ENCODE peak calls at places on chromosome 16, in eight cellular contexts. One of them, this sample, is unnamed.

GRCh38 chr16:12245088-12245922 is 268.8 kb downstream of the SNX29 start:
- DNase-seq in endothelial cell of umbilical vein: no peak
- DNase-seq in GM23338: no peak
- DNase-seq in GM23248: no peak
- DNase-seq in H1: no peak
- DNase-seq in neural progenitor cell: no peak
- DNase-seq in hepatocyte: no peak
- DNase-seq in keratinocyte: no peak
- DNase-seq in this sample: no peak

GRCh38 chr16:27269300-27270150 is 953 bp upstream of the NSMCE1 start:
- DNase-seq in keratinocyte: no peak
- DNase-seq in neural progenitor cell: no peak
- DNase-seq in GM23248: no peak
- DNase-seq in GM23338: no peak
- DNase-seq in H1: no peak
- DNase-seq in hepatocyte: no peak
- DNase-seq in endothelial cell of umbilical vein: no peak
- DNase-seq in this sample: no peak

GRCh38 chr16:22328081-22328725 is 31.0 kb downstream of the POLR3E start:
- DNase-seq in H1: no peak
- DNase-seq in neural progenitor cell: no peak
- DNase-seq in GM23248: no peak
- DNase-seq in GM23338: no peak
- DNase-seq in endothelial cell of umbilical vein: no peak
- DNase-seq in hepatocyte: no peak
- DNase-seq in keratinocyte: no peak
- DNase-seq in this sample: no peak

GRCh38 chr16:885391-885790 is 84.9 kb upstream of the GNG13 start:
- DNase-seq in H1: no peak
- DNase-seq in neural progenitor cell: no peak
- DNase-seq in GM23338: no peak
- DNase-seq in hepatocyte: no peak
- DNase-seq in endothelial cell of umbilical vein: no peak
- DNase-seq in GM23248: no peak
- DNase-seq in keratinocyte: no peak
- DNase-seq in this sample: no peak

GRCh38 chr16:68404736-68405345 is 43.5 kb downstream of the SMPD3 start:
- DNase-seq in neural progenitor cell: no peak
- DNase-seq in endothelial cell of umbilical vein: no peak
- DNase-seq in keratinocyte: no peak
- DNase-seq in H1: no peak
- DNase-seq in GM23248: no peak
- DNase-seq in hepatocyte: no peak
- DNase-seq in GM23338: no peak
- DNase-seq in this sample: no peak

GRCh38 chr16:52825882-52826281 is 226.8 kb downstream of the CHD9NB start:
- DNase-seq in hepatocyte: peak; percentile 21
- DNase-seq in H1: no peak
- DNase-seq in keratinocyte: no peak
- DNase-seq in GM23248: no peak
- DNase-seq in endothelial cell of umbilical vein: no peak
- DNase-seq in neural progenitor cell: no peak
- DNase-seq in GM23338: no peak
- DNase-seq in this sample: no peak

GRCh38 chr16:58494981-58495860 is 4.7 kb upstream of the NDRG4 start:
- DNase-seq in keratinocyte: no peak
- DNase-seq in endothelial cell of umbilical vein: peak; percentile 88
- DNase-seq in GM23338: peak; percentile 99
- DNase-seq in H1: no peak
- DNase-seq in neural progenitor cell: peak; percentile 97
- DNase-seq in hepatocyte: peak; percentile 92
- DNase-seq in GM23248: peak; percentile 88
- DNase-seq in this sample: peak; percentile 98

GRCh38 chr16:12559714-12560113 is 244.0 kb downstream of the CPPED1 start:
- DNase-seq in neural progenitor cell: no peak
- DNase-seq in endothelial cell of umbilical vein: no peak
- DNase-seq in hepatocyte: no peak
- DNase-seq in GM23248: peak; percentile 54
- DNase-seq in H1: no peak
- DNase-seq in GM23338: no peak
- DNase-seq in keratinocyte: no peak
- DNase-seq in this sample: no peak

GRCh38 chr16:67013238-67013822 is 15.6 kb upstream of the CBFB start:
- DNase-seq in GM23248: no peak
- DNase-seq in GM23338: peak; percentile 32
- DNase-seq in endothelial cell of umbilical vein: no peak
- DNase-seq in hepatocyte: no peak
- DNase-seq in H1: no peak
- DNase-seq in neural progenitor cell: no peak
- DNase-seq in keratinocyte: no peak
- DNase-seq in this sample: no peak

GRCh38 chr16:72291121-72291520 is 119.2 kb upstream of the PMFBP1 start:
- DNase-seq in neural progenitor cell: no peak
- DNase-seq in H1: no peak
- DNase-seq in GM23248: peak; percentile 54
- DNase-seq in hepatocyte: no peak
- DNase-seq in endothelial cell of umbilical vein: no peak
- DNase-seq in keratinocyte: peak; percentile 13
- DNase-seq in GM23338: peak; percentile 5
- DNase-seq in this sample: peak; percentile 69

GRCh38 chr16:2298621-2299020 is 30.7 kb upstream of the RNPS1 start:
- DNase-seq in endothelial cell of umbilical vein: no peak
- DNase-seq in GM23248: no peak
- DNase-seq in H1: no peak
- DNase-seq in keratinocyte: no peak
- DNase-seq in GM23338: no peak
- DNase-seq in neural progenitor cell: no peak
- DNase-seq in hepatocyte: no peak
- DNase-seq in this sample: no peak

GRCh38 chr16:2296662-2297505 is 29.0 kb upstream of the RNPS1 start:
- DNase-seq in endothelial cell of umbilical vein: peak; percentile 31
- DNase-seq in GM23248: peak; percentile 44
- DNase-seq in neural progenitor cell: peak; percentile 34
- DNase-seq in H1: peak; percentile 38
- DNase-seq in hepatocyte: no peak
- DNase-seq in keratinocyte: no peak
- DNase-seq in GM23338: peak; percentile 74
- DNase-seq in this sample: no peak

GRCh38 chr16:2299121-2299914 is 31.4 kb upstream of the RNPS1 start:
- DNase-seq in GM23248: no peak
- DNase-seq in H1: no peak
- DNase-seq in keratinocyte: no peak
- DNase-seq in GM23338: no peak
- DNase-seq in neural progenitor cell: no peak
- DNase-seq in hepatocyte: no peak
- DNase-seq in endothelial cell of umbilical vein: no peak
- DNase-seq in this sample: no peak

GRCh38 chr16:2297506-2297860 is 29.6 kb upstream of the RNPS1 start:
- DNase-seq in H1: no peak
- DNase-seq in GM23338: no peak
- DNase-seq in neural progenitor cell: no peak
- DNase-seq in hepatocyte: no peak
- DNase-seq in GM23248: no peak
- DNase-seq in keratinocyte: no peak
- DNase-seq in endothelial cell of umbilical vein: no peak
- DNase-seq in this sample: no peak

DNA sequence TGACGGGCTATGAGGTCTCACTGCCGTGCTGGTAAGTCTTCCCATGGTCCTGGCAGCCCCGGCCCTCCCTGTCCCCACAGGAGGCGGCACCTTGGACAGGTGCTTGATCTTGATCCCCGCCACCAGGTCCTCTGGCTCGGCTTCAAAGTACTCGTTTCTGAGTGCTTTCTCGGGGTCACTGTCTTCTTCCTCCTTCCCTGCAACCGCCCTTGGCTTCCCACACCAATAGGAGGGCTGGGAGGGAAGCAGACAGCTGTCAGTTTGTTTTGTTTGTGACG is 31.9 kb upstream of the RNPS1 start:
- DNase-seq in hepatocyte: no peak
- DNase-seq in H1: no peak
- DNase-seq in endothelial cell of umbilical vein: no peak
- DNase-seq in GM23248: no peak
- DNase-seq in GM23338: no peak
- DNase-seq in keratinocyte: no peak
- DNase-seq in neural progenitor cell: no peak
- DNase-seq in this sample: no peak
- TF ChIP-seq EZH2 in hepatocyte: no peak
- TF ChIP-seq EZH2 in H1: no peak
- TF ChIP-seq EZH2 in endothelial cell of umbilical vein: no peak
- TF ChIP-seq EZH2 in GM23248: no peak
- TF ChIP-seq EZH2 in GM23338: no peak
- TF ChIP-seq EZH2 in keratinocyte: no peak
- TF ChIP-seq EZH2 in neural progenitor cell: no peak
- TF ChIP-seq EZH2 in this sample: no peak

GRCh38 chr16:86610779-86611516 is 32.6 kb downstream of the FOXL1 start:
- DNase-seq in GM23248: no peak
- DNase-seq in hepatocyte: no peak
- DNase-seq in H1: no peak
- DNase-seq in keratinocyte: no peak
- DNase-seq in GM23338: no peak
- DNase-seq in neural progenitor cell: no peak
- DNase-seq in endothelial cell of umbilical vein: no peak
- DNase-seq in this sample: no peak

GRCh38 chr16:86611517-86611840 is 33.1 kb downstream of the FOXL1 start:
- DNase-seq in hepatocyte: no peak
- DNase-seq in endothelial cell of umbilical vein: no peak
- DNase-seq in neural progenitor cell: no peak
- DNase-seq in keratinocyte: no peak
- DNase-seq in GM23338: no peak
- DNase-seq in H1: no peak
- DNase-seq in GM23248: peak; percentile 30
- DNase-seq in this sample: no peak

GRCh38 chr16:86609661-86610060 is 31.3 kb downstream of the FOXL1 start:
- DNase-seq in hepatocyte: no peak
- DNase-seq in GM23248: no peak
- DNase-seq in neural progenitor cell: no peak
- DNase-seq in H1: no peak
- DNase-seq in keratinocyte: no peak
- DNase-seq in GM23338: no peak
- DNase-seq in endothelial cell of umbilical vein: no peak
- DNase-seq in this sample: no peak

GRCh38 chr16:86614699-86615098 is 36.4 kb downstream of the FOXL1 start:
- DNase-seq in neural progenitor cell: no peak
- DNase-seq in endothelial cell of umbilical vein: no peak
- DNase-seq in H1: no peak
- DNase-seq in hepatocyte: no peak
- DNase-seq in keratinocyte: no peak
- DNase-seq in GM23248: no peak
- DNase-seq in GM23338: no peak
- DNase-seq in this sample: no peak

GRCh38 chr16:86611958-86612357 is 33.6 kb downstream of the FOXL1 start:
- DNase-seq in GM23338: no peak
- DNase-seq in keratinocyte: no peak
- DNase-seq in neural progenitor cell: no peak
- DNase-seq in hepatocyte: no peak
- DNase-seq in endothelial cell of umbilical vein: no peak
- DNase-seq in GM23248: no peak
- DNase-seq in H1: no peak
- DNase-seq in this sample: no peak
- H3K4me2 ChIP-seq in GM23338: no peak overlapping the region
- H3K4me2 ChIP-seq in keratinocyte: no peak overlapping the region
- H3K4me2 ChIP-seq in neural progenitor cell: no peak overlapping the region
- H3K4me2 ChIP-seq in hepatocyte: no peak overlapping the region
- H3K4me2 ChIP-seq in endothelial cell of umbilical vein: no peak overlapping the region
- H3K4me2 ChIP-seq in GM23248: no peak overlapping the region
- H3K4me2 ChIP-seq in H1: no peak overlapping the region
- H3K4me2 ChIP-seq in this sample: peak overlapping the region; percentile 10

DNA sequence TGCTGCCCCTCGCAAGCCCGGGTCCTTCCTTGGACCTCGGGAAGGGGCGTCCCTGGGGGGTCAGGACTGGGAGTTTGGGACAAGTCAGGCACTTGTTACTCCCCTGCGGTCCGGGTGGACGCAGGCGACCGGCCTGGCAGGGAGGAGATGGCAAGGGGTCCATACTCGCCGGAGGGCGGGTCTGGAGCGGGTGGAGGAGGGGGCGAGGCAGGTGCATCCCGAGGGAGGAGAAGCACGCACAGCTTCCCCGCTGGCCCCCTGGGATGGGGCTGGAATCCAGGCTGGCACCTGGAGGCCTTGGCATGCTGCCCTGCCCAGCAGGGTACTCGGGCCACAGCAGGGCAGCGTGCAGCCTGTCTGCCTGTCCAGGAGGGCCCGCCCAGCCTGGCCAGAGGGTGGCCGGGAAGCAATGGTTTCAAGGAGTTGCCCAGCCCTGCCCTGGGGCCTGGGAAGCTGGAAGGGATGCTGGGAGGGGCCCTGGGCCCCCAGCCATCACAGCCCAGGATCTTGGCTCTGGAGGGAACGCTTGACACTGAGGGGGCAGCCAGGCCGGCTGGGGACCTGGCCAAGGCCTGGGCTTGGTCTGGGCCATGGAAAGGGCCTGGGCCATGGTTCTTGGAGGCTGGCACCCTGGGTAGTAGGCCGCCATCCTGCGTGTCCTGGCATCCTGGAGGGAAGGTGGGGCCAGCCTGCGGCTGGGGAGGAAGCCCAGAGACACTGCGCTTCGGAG is 1.0 kb downstream of the GLIS2 start:
- DNase-seq in keratinocyte: no peak
- DNase-seq in neural progenitor cell: no peak
- DNase-seq in GM23338: no peak
- DNase-seq in H1: no peak
- DNase-seq in hepatocyte: peak; percentile 56
- DNase-seq in GM23248: peak; percentile 73
- DNase-seq in endothelial cell of umbilical vein: peak; percentile 49
- DNase-seq in this sample: no peak
- TF ChIP-seq EZH2 in keratinocyte: no peak
- TF ChIP-seq EZH2 in neural progenitor cell: no peak
- TF ChIP-seq EZH2 in GM23338: no peak
- TF ChIP-seq EZH2 in H1: no peak
- TF ChIP-seq EZH2 in hepatocyte: no peak
- TF ChIP-seq EZH2 in GM23248: no peak
- TF ChIP-seq EZH2 in endothelial cell of umbilical vein: no peak
- TF ChIP-seq EZH2 in this sample: no peak

GRCh38 chr16:89334050-89334449 is 116.5 kb downstream of the ZNF778 start:
- DNase-seq in keratinocyte: no peak
- DNase-seq in H1: no peak
- DNase-seq in GM23248: no peak
- DNase-seq in endothelial cell of umbilical vein: no peak
- DNase-seq in hepatocyte: no peak
- DNase-seq in neural progenitor cell: no peak
- DNase-seq in GM23338: no peak
- DNase-seq in this sample: no peak
- H3K4me2 ChIP-seq in keratinocyte: peak overlapping the region; percentile 26
- H3K4me2 ChIP-seq in H1: no peak overlapping the region
- H3K4me2 ChIP-seq in GM23248: peak overlapping the region; percentile 9
- H3K4me2 ChIP-seq in endothelial cell of umbilical vein: no peak overlapping the region
- H3K4me2 ChIP-seq in hepatocyte: no peak overlapping the region
- H3K4me2 ChIP-seq in neural progenitor cell: no peak overlapping the region
- H3K4me2 ChIP-seq in GM23338: no peak overlapping the region
- H3K4me2 ChIP-seq in this sample: peak overlapping the region; percentile 60

DNA sequence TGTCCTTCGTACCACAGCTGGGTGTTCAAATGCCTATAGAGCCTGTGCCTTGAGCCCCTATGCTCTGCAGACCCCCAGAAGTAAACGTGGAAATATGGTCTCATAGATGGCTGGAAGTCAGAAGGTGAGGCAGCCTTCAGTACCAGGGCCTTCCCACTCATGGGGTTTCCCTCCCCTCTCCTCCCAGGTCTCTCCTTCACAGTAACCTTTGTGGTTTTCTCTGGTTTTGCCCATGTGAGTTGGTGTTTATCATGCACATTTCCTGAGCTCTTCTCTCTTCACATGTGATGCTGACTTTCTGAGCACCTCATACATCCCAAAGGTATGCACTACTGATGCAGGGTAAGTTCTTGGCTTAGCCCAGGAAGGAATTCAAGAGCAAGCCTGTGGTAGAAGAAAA is 35.4 kb downstream of the TMEM114 start:
- DNase-seq in GM23248: no peak
- DNase-seq in GM23338: no peak
- DNase-seq in endothelial cell of umbilical vein: no peak
- DNase-seq in H1: no peak
- DNase-seq in hepatocyte: no peak
- DNase-seq in keratinocyte: no peak
- DNase-seq in neural progenitor cell: no peak
- DNase-seq in this sample: no peak
- TF ChIP-seq EZH2 in GM23248: no peak
- TF ChIP-seq EZH2 in GM23338: no peak
- TF ChIP-seq EZH2 in endothelial cell of umbilical vein: no peak
- TF ChIP-seq EZH2 in H1: no peak
- TF ChIP-seq EZH2 in hepatocyte: no peak
- TF ChIP-seq EZH2 in keratinocyte: no peak
- TF ChIP-seq EZH2 in neural progenitor cell: no peak
- TF ChIP-seq EZH2 in this sample: no peak

This sample was measured in astrocyte.